ENCODE peak calls at places on chromosome 12, in eight cellular contexts. T is NCI-H187 treated with DMSO at 0.1 percent for 48 hours; K is omental fat pad; P is CD8-positive, alpha-beta memory T cell; Q is GM18507; M is posterior cingulate gyrus; N is caudate nucleus; S is activated T-cell treated with anti-CD3 and anti-CD28 coated beads, Interleukin-2, amount 50 U/mL, for 72 hours. C is an unnamed sample.

GRCh38 chr12:51326762-51327439 is 2.9 kb upstream of the BIN2 start:
- DNase-seq in P (no peak), S (no peak), M (no peak), T (no peak), Q (peak), N (no peak), K (no peak), C (no peak)

GRCh38 chr12:106417926-106418910 is 60.7 kb downstream of the POLR3B start:
- DNase-seq in T (no peak), Q (no peak), M (no peak), P (no peak), N (no peak), K (no peak), S (no peak), C (no peak)

GRCh38 chr12:91139981-91140659 is 28.8 kb upstream of the LUM start:
- DNase-seq in T (no peak), N (no peak), S (no peak), K (no peak), M (no peak), P (no peak), Q (no peak), C (no peak)

GRCh38 chr12:13211859-13212664 is 15.5 kb downstream of the EMP1 start:
- DNase-seq in Q (peak), M (peak), N (peak), K (no peak), T (peak), P (peak), S (peak), C (peak)

GRCh38 chr12:96237465-96238077 is 43.4 kb downstream of the ELK3 start:
- DNase-seq in Q (no peak), N (no peak), K (no peak), S (peak), P (peak), M (no peak), T (no peak), C (no peak)

GRCh38 chr12:26643532-26644315 is 189.3 kb downstream of the ITPR2 start:
- DNase-seq in S (no peak), K (no peak), T (no peak), Q (no peak), N (no peak), M (no peak), P (no peak), C (no peak)

GRCh38 chr12:69252033-69252432 is 12.7 kb downstream of the CPSF6 start:
- DNase-seq in N (no peak), T (no peak), K (no peak), S (no peak), P (no peak), M (no peak), Q (no peak), C (no peak)

GRCh38 chr12:50984899-50985298 is 32.6 kb downstream of the HIGD1C start:
- DNase-seq in T (no peak), M (no peak), K (no peak), N (no peak), S (no peak), P (no peak), Q (no peak), C (no peak)

GRCh38 chr12:10501031-10501430 is 4.7 kb upstream of the EIF2S3B start:
- DNase-seq in T (no peak), N (no peak), K (no peak), Q (no peak), P (no peak), M (no peak), S (no peak), C (no peak)

GRCh38 chr12:103834897-103835390 is 6.1 kb downstream of the NT5DC3 start:
- DNase-seq in M (no peak), T (no peak), N (no peak), S (no peak), Q (no peak), K (no peak), P (no peak), C (no peak)

GRCh38 chr12:53476769-53477209 is 22.5 kb downstream of the MAP3K12 start:
- DNase-seq in Q (no peak), M (no peak), N (no peak), P (no peak), T (no peak), K (no peak), S (no peak), C (peak)

GRCh38 chr12:46677749-46678148 is 148.0 kb downstream of the SLC38A4 start:
- DNase-seq in K (no peak), Q (no peak), P (no peak), S (no peak), M (no peak), T (no peak), N (no peak), C (no peak)

GRCh38 chr12:129613311-129613710 is 290.5 kb downstream of the TMEM132D start:
- DNase-seq in S (no peak), T (peak), Q (no peak), M (no peak), K (no peak), P (no peak), N (no peak), C (no peak)

GRCh38 chr12:24605916-24606315 is 343.0 kb downstream of the BCAT1 start:
- DNase-seq in Q (no peak), P (no peak), M (no peak), S (no peak), T (no peak), K (no peak), N (no peak), C (no peak)

GRCh38 chr12:122874081-122874480 is 21.8 kb downstream of the VPS37B start:
- DNase-seq in T (no peak), P (no peak), Q (no peak), K (no peak), S (peak), N (no peak), M (no peak), C (no peak)

C was measured in SHP77.